ENCODE peak calls at places on chromosomes 16 and 17, in eight cellular contexts. O is WTC11, S is tibial artery, W is dorsolateral prefrontal cortex, E is HFF-Myc, M is H9, A is foreskin fibroblast, Y is pancreas. L is an unnamed sample.

GRCh38 chr16:74931445-74931844 is 53.5 kb downstream of the WDR59 start:
- DNase-seq in M (no peak), S (no peak), Y (no peak), A (no peak), E (no peak), O (no peak), W (no peak), L (no peak)

GRCh38 chr16:54455021-54455725 is 168.6 kb upstream of the IRX3 start:
- DNase-seq in E (no peak), A (no peak), M (no peak), O (no peak), S (no peak), Y (no peak), W (no peak), L (no peak)

GRCh38 chr17:50963139-50963538 is 97.0 kb upstream of the TOB1 start:
- DNase-seq in M (no peak), A (no peak), Y (no peak), S (no peak), O (no peak), E (no peak), W (no peak), L (no peak)

GRCh38 chr17:41687828-41688640 is 651 bp upstream of the EIF1 start:
- DNase-seq in A (no peak), O (no peak), S (peak; percentile 57), Y (peak; percentile 59), W (peak; percentile 43), M (no peak), E (no peak), L (no peak)

GRCh38 chr16:4653981-4654380 is 29.4 kb downstream of the MGRN1 start:
- DNase-seq in W (no peak), E (no peak), S (no peak), Y (peak; percentile 83), O (no peak), A (no peak), M (no peak), L (no peak)

GRCh38 chr16:77553130-77553529 is 118.3 kb upstream of the ADAMTS18 start:
- DNase-seq in E (no peak), M (no peak), A (no peak), Y (no peak), O (no peak), W (no peak), S (no peak), L (no peak)

GRCh38 chr16:84039696-84040095 is 2.9 kb downstream of the SLC38A8 start:
- DNase-seq in W (no peak), A (no peak), E (no peak), O (no peak), Y (no peak), S (no peak), M (no peak), L (no peak)

GRCh38 chr16:75502916-75503605 is 7.8 kb upstream of the CHST6 start:
- DNase-seq in Y (no peak), A (no peak), M (no peak), W (no peak), S (no peak), O (no peak), E (no peak), L (no peak)

GRCh38 chr17:48043171-48043570 is 5.0 kb upstream of the NFE2L1 start:
- DNase-seq in Y (no peak), E (no peak), A (no peak), O (no peak), W (no peak), M (no peak), S (no peak), L (no peak)

GRCh38 chr16:53999123-53999522 is 287.5 kb downstream of the IRX3 start:
- DNase-seq in A (no peak), M (no peak), E (no peak), Y (no peak), O (no peak), S (no peak), W (no peak), L (no peak)

GRCh38 chr16:55489956-55490265 is 10.9 kb downstream of the MMP2 start:
- DNase-seq in E (no peak), S (no peak), Y (no peak), O (no peak), A (no peak), W (no peak), M (no peak), L (no peak)

DNA sequence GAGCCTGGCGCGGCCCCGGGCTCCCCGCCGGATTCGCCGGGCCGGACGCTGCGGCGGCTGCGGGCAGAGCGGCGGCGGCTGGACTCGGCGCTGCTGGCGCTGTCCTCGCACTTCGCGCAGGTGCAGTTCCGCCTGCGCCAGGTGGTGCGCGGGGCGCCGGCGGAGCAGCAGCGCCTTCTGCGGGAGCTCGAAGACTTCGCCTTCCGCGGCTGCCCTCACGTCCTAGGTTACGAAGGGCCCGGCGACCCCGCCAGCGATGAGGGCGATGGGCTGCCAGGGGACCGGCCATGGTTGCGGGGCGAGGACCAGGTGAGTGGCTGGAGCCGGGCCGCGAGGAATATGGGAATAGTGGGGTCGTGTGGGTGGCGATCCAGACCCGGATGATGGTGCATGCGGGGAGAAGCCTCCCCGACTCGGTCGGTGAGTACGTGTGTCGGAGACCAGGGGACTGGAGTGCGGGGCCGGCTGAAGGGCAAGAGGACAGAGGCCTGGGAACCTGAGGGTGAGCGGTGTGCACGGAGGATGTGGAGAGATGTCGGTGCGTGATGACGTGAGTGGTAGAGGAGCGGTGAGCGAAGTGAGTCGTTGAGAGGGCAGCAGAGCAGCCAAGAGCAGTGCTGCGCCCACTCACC is 517 bp downstream of the RUNDC1 start:
- DNase-seq in M (peak; percentile 71), E (no peak), A (peak; percentile 55), S (no peak), O (peak; percentile 51), W (peak; percentile 50), Y (peak; percentile 48), L (peak; percentile 57)
- TF ChIP-seq CTCF in M (peak; percentile 34), E (no peak), A (no peak), S (no peak), O (no peak), W (no peak), Y (peak; percentile 15), L (no peak)

GRCh38 chr16:79049040-79049439 is 551.5 kb downstream of the MAF start:
- DNase-seq in Y (no peak), A (no peak), S (no peak), E (no peak), W (no peak), M (no peak), O (no peak), L (no peak)

GRCh38 chr16:79050063-79050462 is 550.5 kb downstream of the MAF start:
- DNase-seq in S (no peak), W (no peak), M (no peak), O (no peak), E (no peak), Y (no peak), A (no peak), L (no peak)

GRCh38 chr16:79045191-79045590 is 555.3 kb downstream of the MAF start:
- DNase-seq in Y (no peak), M (no peak), S (no peak), E (no peak), W (peak; percentile 54), O (no peak), A (no peak), L (no peak)

GRCh38 chr16:79051313-79051712 is 549.2 kb downstream of the MAF start:
- DNase-seq in S (no peak), M (no peak), E (no peak), Y (no peak), O (no peak), W (no peak), A (no peak), L (no peak)

DNA sequence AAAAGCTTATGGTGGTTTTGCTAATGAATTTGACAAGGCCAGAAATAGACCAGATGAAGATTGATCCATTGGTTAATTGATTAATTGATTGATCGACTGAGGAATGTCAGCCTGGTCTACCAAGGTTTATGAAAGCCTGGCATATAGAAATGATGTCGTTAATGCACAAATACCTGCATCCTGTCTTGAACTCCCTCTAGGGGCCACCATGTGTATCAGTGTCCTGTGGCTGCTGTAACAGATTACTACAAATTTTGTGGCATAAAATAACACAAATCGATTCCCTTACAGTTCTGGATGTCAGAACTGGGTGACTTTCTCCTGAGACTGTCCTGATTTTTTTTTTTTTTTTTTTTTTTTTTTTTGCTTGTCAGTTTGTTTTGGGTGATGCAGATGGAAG is 553.2 kb downstream of the MAF start:
- DNase-seq in A (no peak), E (no peak), M (no peak), O (no peak), W (no peak), S (no peak), Y (no peak), L (no peak)
- TF ChIP-seq CTCF in A (no peak), E (no peak), M (peak; percentile 72), O (peak; percentile 47), W (peak; percentile 29), S (no peak), Y (no peak), L (peak; percentile 46)

DNA sequence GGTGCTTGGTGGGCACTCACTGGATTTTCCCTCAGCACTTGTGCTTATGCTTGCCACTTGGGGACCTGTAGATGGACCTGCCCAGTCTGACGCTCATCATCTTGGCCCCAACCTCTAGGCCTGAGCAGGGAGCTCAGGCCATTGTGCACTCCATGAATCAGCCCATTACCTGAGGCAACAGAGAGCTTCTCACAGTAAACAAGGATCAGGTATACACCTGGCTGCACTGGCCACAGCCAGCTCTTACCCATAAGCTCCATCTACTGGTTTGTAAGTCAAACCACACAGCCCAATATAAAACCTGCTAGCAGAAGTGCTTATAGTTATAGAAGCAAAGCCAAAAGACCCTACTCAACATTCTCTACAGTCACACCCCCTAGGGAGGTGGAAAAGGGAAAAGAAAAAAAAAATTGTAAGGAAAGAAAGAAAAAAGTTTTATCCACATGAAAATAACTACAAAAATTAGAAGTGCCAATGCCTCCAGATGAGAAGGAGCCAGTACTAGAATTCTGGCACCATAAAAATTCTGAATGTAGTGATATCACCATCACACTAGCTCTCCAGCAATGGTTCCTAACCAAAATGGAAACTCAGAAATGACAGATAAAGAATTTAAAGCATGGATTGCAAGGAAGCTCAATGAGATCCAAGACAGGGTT is 87.8 kb upstream of the CDH5 start:
- DNase-seq in M (peak; percentile 49), W (no peak), A (no peak), O (no peak), E (no peak), S (no peak), Y (no peak), L (no peak)
- TF ChIP-seq CTCF in M (peak; percentile 57), W (no peak), A (no peak), O (no peak), E (no peak), S (no peak), Y (no peak), L (no peak)

DNA sequence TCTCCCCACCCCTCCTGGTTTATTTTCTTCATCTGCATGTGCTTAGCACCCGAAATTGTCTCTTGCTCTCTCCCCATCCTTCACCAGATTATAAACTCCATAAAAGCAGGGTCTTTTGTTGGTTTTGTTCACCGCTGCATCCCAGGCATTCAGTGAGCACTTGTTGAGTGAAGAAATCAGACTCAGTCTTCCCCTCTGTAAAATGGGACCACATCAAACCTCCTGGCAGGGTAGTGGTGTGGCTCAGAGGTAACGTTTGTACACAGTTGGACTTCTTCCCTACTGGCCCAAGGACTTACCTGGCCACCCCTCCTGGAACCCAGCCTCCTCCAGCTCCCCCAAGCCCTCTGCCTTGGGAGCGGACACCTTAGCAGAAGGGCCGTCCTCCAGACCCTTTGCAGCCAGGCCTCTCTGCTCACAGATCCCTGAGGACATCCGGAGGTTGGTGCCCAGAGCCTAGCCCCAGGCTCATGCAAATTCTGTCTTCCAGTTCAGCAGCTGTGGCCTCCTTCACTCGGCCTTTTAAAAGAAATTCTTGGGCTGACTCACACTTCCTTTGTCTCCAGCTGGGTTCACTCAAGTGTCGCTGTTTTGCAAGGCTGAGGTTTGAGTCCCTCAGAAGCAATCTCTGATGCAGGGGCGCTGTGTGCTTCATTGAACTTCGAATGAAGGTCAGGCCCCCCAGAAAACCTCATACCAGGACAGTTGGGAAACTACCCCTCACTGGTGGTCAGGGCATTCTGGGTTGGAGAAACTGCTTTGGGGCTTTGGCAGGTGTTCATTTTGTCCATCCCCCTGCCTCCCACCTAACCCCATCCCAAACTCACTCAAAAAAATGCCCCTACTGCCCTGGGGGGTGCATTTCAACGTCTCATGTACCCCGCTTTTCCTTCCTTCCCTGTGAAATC is 16.8 kb upstream of the RMI2 start:
- DNase-seq in E (peak; percentile 93), S (peak; percentile 48), O (peak; percentile 79), Y (no peak), W (no peak), M (peak; percentile 97), A (peak; percentile 91), L (no peak)
- TF ChIP-seq CTCF in E (no peak), S (no peak), O (no peak), Y (no peak), W (no peak), M (no peak), A (no peak), L (no peak)